ENCODE peak calls at places on chromosomes 3 and 15, in seven cellular contexts. One of them, this sample, is unnamed.

GRCh38 chr15:101651753-101652097 is 456 bp downstream of the TM2D3 start:
- DNase-seq in NCI-H1092 treated with DMSO at 0.1 percent for 48 hours: no peak
- DNase-seq in choroid plexus epithelial cell: no peak
- DNase-seq in astrocyte: no peak
- DNase-seq in AG20443: no peak
- DNase-seq in transverse colon: no peak
- DNase-seq in AG08396: no peak
- DNase-seq in this sample: peak

GRCh38 chr3:21447471-21448205 is 303.4 kb downstream of the ZNF385D start:
- DNase-seq in NCI-H1092 treated with DMSO at 0.1 percent for 48 hours: no peak
- DNase-seq in choroid plexus epithelial cell: peak
- DNase-seq in astrocyte: peak
- DNase-seq in AG20443: peak
- DNase-seq in transverse colon: no peak
- DNase-seq in AG08396: peak
- DNase-seq in this sample: no peak

GRCh38 chr3:187188931-187189330 is 8.4 kb upstream of the RTP1 start:
- DNase-seq in NCI-H1092 treated with DMSO at 0.1 percent for 48 hours: no peak
- DNase-seq in choroid plexus epithelial cell: no peak
- DNase-seq in astrocyte: peak
- DNase-seq in AG20443: no peak
- DNase-seq in transverse colon: no peak
- DNase-seq in AG08396: no peak
- DNase-seq in this sample: no peak

GRCh38 chr3:133943639-133944131 is 48.0 kb upstream of the RAB6B start:
- DNase-seq in NCI-H1092 treated with DMSO at 0.1 percent for 48 hours: no peak
- DNase-seq in choroid plexus epithelial cell: peak
- DNase-seq in astrocyte: peak
- DNase-seq in AG20443: peak
- DNase-seq in transverse colon: no peak
- DNase-seq in AG08396: peak
- DNase-seq in this sample: peak

GRCh38 chr15:73464602-73465001 is 21.6 kb downstream of the REC114 start:
- DNase-seq in NCI-H1092 treated with DMSO at 0.1 percent for 48 hours: no peak
- DNase-seq in choroid plexus epithelial cell: peak
- DNase-seq in astrocyte: no peak
- DNase-seq in AG20443: peak
- DNase-seq in transverse colon: no peak
- DNase-seq in AG08396: no peak
- DNase-seq in this sample: peak

GRCh38 chr3:118736107-118736506 is 298.5 kb downstream of the IGSF11 start:
- DNase-seq in NCI-H1092 treated with DMSO at 0.1 percent for 48 hours: no peak
- DNase-seq in choroid plexus epithelial cell: no peak
- DNase-seq in astrocyte: no peak
- DNase-seq in AG20443: no peak
- DNase-seq in transverse colon: no peak
- DNase-seq in AG08396: no peak
- DNase-seq in this sample: no peak

GRCh38 chr3:149128856-149129255 is 582 bp upstream of the HPS3 start:
- DNase-seq in NCI-H1092 treated with DMSO at 0.1 percent for 48 hours: no peak
- DNase-seq in choroid plexus epithelial cell: peak
- DNase-seq in astrocyte: peak
- DNase-seq in AG20443: no peak
- DNase-seq in transverse colon: no peak
- DNase-seq in AG08396: no peak
- DNase-seq in this sample: no peak

GRCh38 chr15:47587938-47588817 is 129.1 kb upstream of the SEMA6D start:
- DNase-seq in NCI-H1092 treated with DMSO at 0.1 percent for 48 hours: no peak
- DNase-seq in choroid plexus epithelial cell: no peak
- DNase-seq in astrocyte: no peak
- DNase-seq in AG20443: peak
- DNase-seq in transverse colon: no peak
- DNase-seq in AG08396: no peak
- DNase-seq in this sample: no peak

GRCh38 chr15:80789296-80789695 is 10.1 kb downstream of the CEMIP start:
- DNase-seq in NCI-H1092 treated with DMSO at 0.1 percent for 48 hours: no peak
- DNase-seq in choroid plexus epithelial cell: no peak
- DNase-seq in astrocyte: peak
- DNase-seq in AG20443: peak
- DNase-seq in transverse colon: no peak
- DNase-seq in AG08396: no peak
- DNase-seq in this sample: no peak

GRCh38 chr3:14343338-14344112 is 58.9 kb upstream of the SLC6A6 start:
- DNase-seq in NCI-H1092 treated with DMSO at 0.1 percent for 48 hours: no peak
- DNase-seq in choroid plexus epithelial cell: no peak
- DNase-seq in astrocyte: no peak
- DNase-seq in AG20443: peak
- DNase-seq in transverse colon: no peak
- DNase-seq in AG08396: no peak
- DNase-seq in this sample: no peak

GRCh38 chr15:53346583-53346982 is 412.9 kb downstream of the WDR72 start:
- DNase-seq in NCI-H1092 treated with DMSO at 0.1 percent for 48 hours: no peak
- DNase-seq in choroid plexus epithelial cell: no peak
- DNase-seq in astrocyte: no peak
- DNase-seq in AG20443: no peak
- DNase-seq in transverse colon: no peak
- DNase-seq in AG08396: no peak
- DNase-seq in this sample: no peak

GRCh38 chr15:63461230-63461629 is 43.2 kb upstream of the USP3 start:
- DNase-seq in NCI-H1092 treated with DMSO at 0.1 percent for 48 hours: no peak
- DNase-seq in choroid plexus epithelial cell: no peak
- DNase-seq in astrocyte: no peak
- DNase-seq in AG20443: no peak
- DNase-seq in transverse colon: no peak
- DNase-seq in AG08396: no peak
- DNase-seq in this sample: no peak

GRCh38 chr3:20060924-20061323 is 20.7 kb downstream of the KAT2B start:
- DNase-seq in NCI-H1092 treated with DMSO at 0.1 percent for 48 hours: no peak
- DNase-seq in choroid plexus epithelial cell: peak
- DNase-seq in astrocyte: peak
- DNase-seq in AG20443: peak
- DNase-seq in transverse colon: no peak
- DNase-seq in AG08396: no peak
- DNase-seq in this sample: peak

GRCh38 chr15:98878862-98879261 is 128.7 kb downstream of the PGPEP1L start:
- DNase-seq in NCI-H1092 treated with DMSO at 0.1 percent for 48 hours: no peak
- DNase-seq in choroid plexus epithelial cell: no peak
- DNase-seq in astrocyte: no peak
- DNase-seq in AG20443: no peak
- DNase-seq in transverse colon: no peak
- DNase-seq in AG08396: no peak
- DNase-seq in this sample: no peak

GRCh38 chr15:68271854-68272471 is 5.6 kb upstream of the FEM1B start:
- DNase-seq in NCI-H1092 treated with DMSO at 0.1 percent for 48 hours: no peak
- DNase-seq in choroid plexus epithelial cell: peak
- DNase-seq in astrocyte: peak
- DNase-seq in AG20443: peak
- DNase-seq in transverse colon: no peak
- DNase-seq in AG08396: peak
- DNase-seq in this sample: no peak

GRCh38 chr3:173635826-173636225 is 238.3 kb downstream of the NLGN1 start:
- DNase-seq in NCI-H1092 treated with DMSO at 0.1 percent for 48 hours: no peak
- DNase-seq in choroid plexus epithelial cell: no peak
- DNase-seq in astrocyte: no peak
- DNase-seq in AG20443: no peak
- DNase-seq in transverse colon: no peak
- DNase-seq in AG08396: no peak
- DNase-seq in this sample: no peak

GRCh38 chr3:77026904-77027634 is 12.8 kb upstream of the ROBO2 start:
- DNase-seq in NCI-H1092 treated with DMSO at 0.1 percent for 48 hours: no peak
- DNase-seq in choroid plexus epithelial cell: no peak
- DNase-seq in astrocyte: no peak
- DNase-seq in AG20443: no peak
- DNase-seq in transverse colon: no peak
- DNase-seq in AG08396: no peak
- DNase-seq in this sample: no peak

GRCh38 chr15:48406911-48407310 is 75.7 kb downstream of the DUT start:
- DNase-seq in NCI-H1092 treated with DMSO at 0.1 percent for 48 hours: no peak
- DNase-seq in choroid plexus epithelial cell: no peak
- DNase-seq in astrocyte: no peak
- DNase-seq in AG20443: no peak
- DNase-seq in transverse colon: no peak
- DNase-seq in AG08396: no peak
- DNase-seq in this sample: no peak

GRCh38 chr15:90571063-90571541 is 41.4 kb downstream of the CRTC3 start:
- DNase-seq in NCI-H1092 treated with DMSO at 0.1 percent for 48 hours: no peak
- DNase-seq in choroid plexus epithelial cell: no peak
- DNase-seq in astrocyte: no peak
- DNase-seq in AG20443: peak
- DNase-seq in transverse colon: peak
- DNase-seq in AG08396: no peak
- DNase-seq in this sample: peak

GRCh38 chr3:98602078-98602678 is 8.8 kb upstream of the CPOX start:
- DNase-seq in NCI-H1092 treated with DMSO at 0.1 percent for 48 hours: peak
- DNase-seq in choroid plexus epithelial cell: peak
- DNase-seq in astrocyte: peak
- DNase-seq in AG20443: peak
- DNase-seq in transverse colon: no peak
- DNase-seq in AG08396: peak
- DNase-seq in this sample: peak

GRCh38 chr3:133962879-133963278 is 66.8 kb downstream of the SLCO2A1 start:
- DNase-seq in NCI-H1092 treated with DMSO at 0.1 percent for 48 hours: no peak
- DNase-seq in choroid plexus epithelial cell: peak
- DNase-seq in astrocyte: peak
- DNase-seq in AG20443: peak
- DNase-seq in transverse colon: no peak
- DNase-seq in AG08396: peak
- DNase-seq in this sample: no peak

GRCh38 chr3:128555098-128555825 is 62.3 kb upstream of the GATA2 start:
- DNase-seq in NCI-H1092 treated with DMSO at 0.1 percent for 48 hours: no peak
- DNase-seq in choroid plexus epithelial cell: no peak
- DNase-seq in astrocyte: no peak
- DNase-seq in AG20443: peak
- DNase-seq in transverse colon: peak
- DNase-seq in AG08396: no peak
- DNase-seq in this sample: no peak

GRCh38 chr3:124811441-124811840 is 75.7 kb downstream of the ITGB5 start:
- DNase-seq in NCI-H1092 treated with DMSO at 0.1 percent for 48 hours: no peak
- DNase-seq in choroid plexus epithelial cell: peak
- DNase-seq in astrocyte: peak
- DNase-seq in AG20443: peak
- DNase-seq in transverse colon: no peak
- DNase-seq in AG08396: peak
- DNase-seq in this sample: no peak

GRCh38 chr3:138440596-138440995 is 6.2 kb downstream of the ESYT3 start:
- DNase-seq in NCI-H1092 treated with DMSO at 0.1 percent for 48 hours: no peak
- DNase-seq in choroid plexus epithelial cell: no peak
- DNase-seq in astrocyte: peak
- DNase-seq in AG20443: peak
- DNase-seq in transverse colon: no peak
- DNase-seq in AG08396: no peak
- DNase-seq in this sample: no peak

GRCh38 chr3:105518806-105519418 is 152.2 kb downstream of the ALCAM start:
- DNase-seq in NCI-H1092 treated with DMSO at 0.1 percent for 48 hours: peak
- DNase-seq in choroid plexus epithelial cell: peak
- DNase-seq in astrocyte: peak
- DNase-seq in AG20443: peak
- DNase-seq in transverse colon: no peak
- DNase-seq in AG08396: peak
- DNase-seq in this sample: peak

GRCh38 chr3:9942164-9942563 is 8.5 kb downstream of the CRELD1 start:
- DNase-seq in NCI-H1092 treated with DMSO at 0.1 percent for 48 hours: no peak
- DNase-seq in choroid plexus epithelial cell: no peak
- DNase-seq in astrocyte: no peak
- DNase-seq in AG20443: no peak
- DNase-seq in transverse colon: no peak
- DNase-seq in AG08396: no peak
- DNase-seq in this sample: no peak

GRCh38 chr3:14534379-14535191 is 5.6 kb downstream of the GRIP2 start:
- DNase-seq in NCI-H1092 treated with DMSO at 0.1 percent for 48 hours: peak
- DNase-seq in choroid plexus epithelial cell: no peak
- DNase-seq in astrocyte: no peak
- DNase-seq in AG20443: no peak
- DNase-seq in transverse colon: no peak
- DNase-seq in AG08396: no peak
- DNase-seq in this sample: no peak

GRCh38 chr3:101842245-101842934 is 6.9 kb upstream of the NFKBIZ start:
- DNase-seq in NCI-H1092 treated with DMSO at 0.1 percent for 48 hours: no peak
- DNase-seq in choroid plexus epithelial cell: peak
- DNase-seq in astrocyte: peak
- DNase-seq in AG20443: peak
- DNase-seq in transverse colon: no peak
- DNase-seq in AG08396: peak
- DNase-seq in this sample: no peak

GRCh38 chr15:68997050-68997449 is 17.4 kb upstream of the NOX5 start:
- DNase-seq in NCI-H1092 treated with DMSO at 0.1 percent for 48 hours: no peak
- DNase-seq in choroid plexus epithelial cell: no peak
- DNase-seq in astrocyte: no peak
- DNase-seq in AG20443: no peak
- DNase-seq in transverse colon: no peak
- DNase-seq in AG08396: no peak
- DNase-seq in this sample: no peak

GRCh38 chr3:125478321-125478720 is 41.7 kb downstream of the SNX4 start:
- DNase-seq in NCI-H1092 treated with DMSO at 0.1 percent for 48 hours: no peak
- DNase-seq in choroid plexus epithelial cell: peak
- DNase-seq in astrocyte: peak
- DNase-seq in AG20443: peak
- DNase-seq in transverse colon: no peak
- DNase-seq in AG08396: no peak
- DNase-seq in this sample: no peak

GRCh38 chr15:65987100-65987499 is 117.8 kb downstream of the RAB11A start:
- DNase-seq in NCI-H1092 treated with DMSO at 0.1 percent for 48 hours: peak
- DNase-seq in choroid plexus epithelial cell: no peak
- DNase-seq in astrocyte: no peak
- DNase-seq in AG20443: no peak
- DNase-seq in transverse colon: no peak
- DNase-seq in AG08396: no peak
- DNase-seq in this sample: no peak

GRCh38 chr3:152258448-152259302 is 10.1 kb upstream of the MBNL1 start:
- DNase-seq in NCI-H1092 treated with DMSO at 0.1 percent for 48 hours: no peak
- DNase-seq in choroid plexus epithelial cell: peak
- DNase-seq in astrocyte: peak
- DNase-seq in AG20443: peak
- DNase-seq in transverse colon: peak
- DNase-seq in AG08396: peak
- DNase-seq in this sample: peak

GRCh38 chr3:167711439-167711838 is 23.3 kb downstream of the PDCD10 start:
- DNase-seq in NCI-H1092 treated with DMSO at 0.1 percent for 48 hours: no peak
- DNase-seq in choroid plexus epithelial cell: no peak
- DNase-seq in astrocyte: no peak
- DNase-seq in AG20443: no peak
- DNase-seq in transverse colon: no peak
- DNase-seq in AG08396: no peak
- DNase-seq in this sample: no peak

GRCh38 chr3:111694471-111694870 is 99.3 kb upstream of the ZBED2 start:
- DNase-seq in NCI-H1092 treated with DMSO at 0.1 percent for 48 hours: no peak
- DNase-seq in choroid plexus epithelial cell: no peak
- DNase-seq in astrocyte: no peak
- DNase-seq in AG20443: no peak
- DNase-seq in transverse colon: no peak
- DNase-seq in AG08396: no peak
- DNase-seq in this sample: no peak

GRCh38 chr3:106710596-106710995 is 666.6 kb upstream of the CCDC54 start:
- DNase-seq in NCI-H1092 treated with DMSO at 0.1 percent for 48 hours: no peak
- DNase-seq in choroid plexus epithelial cell: no peak
- DNase-seq in astrocyte: no peak
- DNase-seq in AG20443: no peak
- DNase-seq in transverse colon: no peak
- DNase-seq in AG08396: no peak
- DNase-seq in this sample: no peak

GRCh38 chr3:45816544-45816943 is 20.2 kb upstream of the SLC6A20 start:
- DNase-seq in NCI-H1092 treated with DMSO at 0.1 percent for 48 hours: no peak
- DNase-seq in choroid plexus epithelial cell: peak
- DNase-seq in astrocyte: peak
- DNase-seq in AG20443: no peak
- DNase-seq in transverse colon: no peak
- DNase-seq in AG08396: no peak
- DNase-seq in this sample: no peak

GRCh38 chr15:47523669-47524068 is 193.6 kb upstream of the SEMA6D start:
- DNase-seq in NCI-H1092 treated with DMSO at 0.1 percent for 48 hours: no peak
- DNase-seq in choroid plexus epithelial cell: peak
- DNase-seq in astrocyte: peak
- DNase-seq in AG20443: peak
- DNase-seq in transverse colon: no peak
- DNase-seq in AG08396: peak
- DNase-seq in this sample: peak

This sample was measured in Kasumi-1.